ENCODE peak calls at places on chromosomes 4 and X, in nine cellular contexts. T is PC-3; N is transverse colon; H is fibroblast of lung; Z is SK-N-MC; L is CD8-positive, alpha-beta memory T cell; D is pancreas; W is Karpas-422; K is left lung. A is an unnamed sample.

GRCh38 chrX:40694833-40695232 is 40.5 kb downstream of the MED14 start:
- DNase-seq in K (no peak), D (no peak), T (peak), N (no peak), L (no peak), Z (no peak), H (peak), W (no peak), A (no peak)

GRCh38 chr4:176838611-176839411 is 46.1 kb upstream of the VEGFC start:
- DNase-seq in D (no peak), K (no peak), H (peak), N (no peak), T (peak), Z (no peak), L (no peak), W (no peak), A (no peak)

GRCh38 chr4:37981844-37982720 is 21.9 kb downstream of the PTTG2 start:
- DNase-seq in T (peak), Z (no peak), L (no peak), H (peak), N (no peak), W (no peak), K (no peak), D (no peak), A (no peak)

GRCh38 chrX:53312946-53313745 is 31.8 kb upstream of the IQSEC2 start:
- DNase-seq in W (peak), T (peak), D (peak), L (peak), H (peak), Z (no peak), K (no peak), N (peak), A (peak)

GRCh38 chr4:3266076-3266475 is 17.1 kb downstream of the MSANTD1 start:
- DNase-seq in W (no peak), K (no peak), Z (no peak), H (no peak), T (no peak), L (no peak), N (no peak), D (peak), A (peak)

GRCh38 chr4:177006331-177006730 is 213.6 kb upstream of the VEGFC start:
- DNase-seq in Z (no peak), K (no peak), N (no peak), H (no peak), D (no peak), L (no peak), T (peak), W (no peak), A (no peak)

GRCh38 chrX:39981946-39982345 is 115.8 kb downstream of the BCOR start:
- DNase-seq in Z (no peak), L (no peak), H (no peak), W (no peak), T (no peak), N (no peak), K (no peak), D (no peak), A (no peak)

GRCh38 chr4:128358231-128358902 is 70.8 kb upstream of the PGRMC2 start:
- DNase-seq in K (no peak), T (no peak), H (peak), L (no peak), Z (no peak), N (no peak), W (no peak), D (no peak), A (no peak)

GRCh38 chr4:176052744-176053143 is 12.9 kb upstream of the WDR17 start:
- DNase-seq in H (no peak), W (no peak), Z (no peak), K (no peak), N (no peak), D (no peak), L (no peak), T (no peak), A (no peak)

GRCh38 chr4:86380176-86380724 is 20.4 kb upstream of the MAPK10 start:
- DNase-seq in H (no peak), W (no peak), D (no peak), T (no peak), Z (no peak), L (no peak), K (no peak), N (no peak), A (no peak)

GRCh38 chr4:170087163-170087700 is 2.5 kb downstream of the AADAT start:
- DNase-seq in T (no peak), L (no peak), W (no peak), Z (peak), D (no peak), K (no peak), N (no peak), H (peak), A (no peak)

GRCh38 chrX:71992711-71993110 is 82.1 kb downstream of the NHSL2 start:
- DNase-seq in K (no peak), N (no peak), W (no peak), H (no peak), D (no peak), Z (no peak), L (peak), T (no peak), A (no peak)

GRCh38 chr4:101256222-101256621 is 91.1 kb downstream of the PPP3CA start:
- DNase-seq in L (no peak), K (no peak), N (no peak), D (no peak), T (no peak), Z (no peak), H (no peak), W (no peak), A (no peak)

GRCh38 chrX:65581661-65582339 is 47.2 kb upstream of the LAS1L start:
- DNase-seq in T (peak), K (peak), L (peak), H (peak), W (peak), D (peak), N (peak), Z (peak), A (peak)

GRCh38 chr4:136863756-136864155 is 668.5 kb downstream of the PCDH18 start:
- DNase-seq in N (no peak), Z (no peak), L (no peak), D (no peak), T (no peak), K (no peak), W (no peak), H (peak), A (no peak)

GRCh38 chr4:147284935-147285334 is 196.0 kb upstream of the EDNRA start:
- DNase-seq in T (no peak), Z (no peak), K (no peak), W (no peak), L (no peak), H (no peak), D (no peak), N (no peak), A (no peak)

GRCh38 chrX:49066278-49066677 is 7.5 kb downstream of the CCDC120 start:
- DNase-seq in L (no peak), W (no peak), H (no peak), K (no peak), N (no peak), T (no peak), D (no peak), Z (no peak), A (no peak)

GRCh38 chrX:47749185-47749967 is 87.3 kb upstream of the ZNF81 start:
- DNase-seq in Z (no peak), L (no peak), D (no peak), H (peak), W (no peak), N (no peak), K (no peak), T (no peak), A (no peak)

GRCh38 chr4:3473251-3473942 is 10.3 kb downstream of the DOK7 start:
- DNase-seq in Z (no peak), L (no peak), N (no peak), T (no peak), W (no peak), K (no peak), D (no peak), H (no peak), A (no peak)

GRCh38 chrX:138411048-138411447 is 300.5 kb downstream of the FGF13 start:
- DNase-seq in H (no peak), W (no peak), T (no peak), D (peak), K (no peak), Z (no peak), N (no peak), L (no peak), A (no peak)

GRCh38 chrX:4655743-4656142 is 942.3 kb upstream of the PRKX start:
- DNase-seq in W (no peak), T (peak), H (no peak), Z (no peak), D (peak), K (no peak), N (no peak), L (no peak), A (no peak)

GRCh38 chr4:158782539-158783360 is 13.9 kb downstream of the FNIP2 start:
- DNase-seq in T (no peak), K (no peak), Z (no peak), W (no peak), D (no peak), L (no peak), N (no peak), H (peak), A (no peak)

GRCh38 chr4:153345011-153345981 is 808 bp downstream of the MND1 start:
- DNase-seq in K (peak), H (peak), D (peak), Z (peak), T (peak), W (peak), N (peak), L (peak), A (peak)

GRCh38 chr4:163758032-163758431 is 263.5 kb downstream of the TMA16 start:
- DNase-seq in N (no peak), L (no peak), T (no peak), K (no peak), Z (no peak), D (no peak), W (no peak), H (no peak), A (no peak)

GRCh38 chr4:96952610-96953009 is 1112.7 kb downstream of the PDHA2 start:
- DNase-seq in W (no peak), H (no peak), N (no peak), K (no peak), T (no peak), L (no peak), D (no peak), Z (no peak), A (no peak)

GRCh38 chr4:122364700-122365404 is 14.0 kb upstream of the ADAD1 start:
- DNase-seq in W (no peak), N (peak), Z (no peak), T (peak), D (no peak), H (no peak), L (peak), K (no peak), A (no peak)

GRCh38 chr4:166527500-166527899 is 654.5 kb downstream of the TLL1 start:
- DNase-seq in K (no peak), D (no peak), L (no peak), Z (no peak), W (no peak), H (peak), T (peak), N (no peak), A (no peak)

GRCh38 chr4:73709461-73710033 is 30.8 kb upstream of the CXCL8 start:
- DNase-seq in T (no peak), N (no peak), L (no peak), W (no peak), H (no peak), K (no peak), Z (no peak), D (no peak), A (no peak)

GRCh38 chrX:11304829-11305228 is 11.6 kb downstream of the AMELX start:
- DNase-seq in N (no peak), W (no peak), T (no peak), D (no peak), Z (no peak), L (no peak), K (no peak), H (no peak), A (no peak)

GRCh38 chr4:99209671-99210070 is 9.4 kb downstream of the ADH6 start:
- DNase-seq in L (no peak), N (no peak), H (peak), K (no peak), T (no peak), W (no peak), D (no peak), Z (no peak), A (no peak)

GRCh38 chrX:45771114-45771513 is 570.4 kb upstream of the DIPK2B start:
- DNase-seq in H (peak), T (peak), Z (no peak), D (peak), L (no peak), K (peak), N (peak), W (no peak), A (no peak)

GRCh38 chr4:13484045-13484748 is at the start of gene RAB28:
- DNase-seq in T (peak), L (peak), N (peak), W (peak), H (peak), Z (no peak), D (peak), K (peak), A (peak)

GRCh38 chr4:173367285-173367684 is 3.5 kb upstream of the SAP30 start:
- DNase-seq in W (no peak), H (peak), Z (no peak), N (no peak), K (no peak), D (no peak), T (peak), L (no peak), A (no peak)

GRCh38 chr4:144757969-144758368 is 112.0 kb downstream of the HHIP start:
- DNase-seq in N (no peak), W (no peak), T (peak), H (no peak), K (no peak), L (no peak), Z (no peak), D (no peak), A (no peak)

GRCh38 chrX:121308276-121308805 is 260.9 kb downstream of the GLUD2 start:
- DNase-seq in L (no peak), H (peak), Z (peak), K (peak), N (peak), W (peak), D (peak), T (peak), A (peak)

GRCh38 chr4:109390369-109390768 is 43.2 kb upstream of the SEC24B start:
- DNase-seq in L (no peak), N (no peak), W (no peak), T (no peak), H (no peak), K (no peak), Z (no peak), D (no peak), A (no peak)
- H3K27ac ChIP-seq in L (no peak), N (no peak), W (no peak), T (no peak), H (no peak), K (no peak), Z (no peak), D (no peak), A (no peak)

GRCh38 chrX:103535206-103535605 is 15.9 kb upstream of the RAB40A start:
- DNase-seq in T (no peak), Z (no peak), N (no peak), K (no peak), W (no peak), L (no peak), D (no peak), H (no peak), A (no peak)
- H3K27ac ChIP-seq in T (no peak), Z (no peak), N (peak), K (no peak), W (no peak), L (no peak), D (no peak), H (no peak), A (no peak)

GRCh38 chrX:107704587-107704986 is 71.0 kb downstream of the TSC22D3 start:
- DNase-seq in N (no peak), W (no peak), D (no peak), H (no peak), K (no peak), L (no peak), Z (no peak), T (no peak), A (no peak)
- H3K27ac ChIP-seq in N (no peak), W (no peak), D (no peak), H (no peak), K (no peak), L (no peak), Z (no peak), T (no peak), A (no peak)

GRCh38 chr4:40559585-40560465 is 69.8 kb downstream of the RBM47 start:
- DNase-seq in Z (no peak), L (no peak), D (no peak), W (no peak), T (no peak), H (no peak), K (no peak), N (no peak), A (no peak)
- H3K27ac ChIP-seq in Z (no peak), L (no peak), D (peak), W (no peak), T (no peak), H (no peak), K (peak), N (peak), A (peak)

GRCh38 chr4:7052313-7052712 is 9.1 kb downstream of the TADA2B start:
- DNase-seq in W (no peak), K (no peak), L (no peak), H (no peak), D (no peak), Z (no peak), N (no peak), T (no peak), A (no peak)
- H3K27ac ChIP-seq in W (no peak), K (peak), L (no peak), H (no peak), D (no peak), Z (no peak), N (peak), T (no peak), A (peak)

DNA sequence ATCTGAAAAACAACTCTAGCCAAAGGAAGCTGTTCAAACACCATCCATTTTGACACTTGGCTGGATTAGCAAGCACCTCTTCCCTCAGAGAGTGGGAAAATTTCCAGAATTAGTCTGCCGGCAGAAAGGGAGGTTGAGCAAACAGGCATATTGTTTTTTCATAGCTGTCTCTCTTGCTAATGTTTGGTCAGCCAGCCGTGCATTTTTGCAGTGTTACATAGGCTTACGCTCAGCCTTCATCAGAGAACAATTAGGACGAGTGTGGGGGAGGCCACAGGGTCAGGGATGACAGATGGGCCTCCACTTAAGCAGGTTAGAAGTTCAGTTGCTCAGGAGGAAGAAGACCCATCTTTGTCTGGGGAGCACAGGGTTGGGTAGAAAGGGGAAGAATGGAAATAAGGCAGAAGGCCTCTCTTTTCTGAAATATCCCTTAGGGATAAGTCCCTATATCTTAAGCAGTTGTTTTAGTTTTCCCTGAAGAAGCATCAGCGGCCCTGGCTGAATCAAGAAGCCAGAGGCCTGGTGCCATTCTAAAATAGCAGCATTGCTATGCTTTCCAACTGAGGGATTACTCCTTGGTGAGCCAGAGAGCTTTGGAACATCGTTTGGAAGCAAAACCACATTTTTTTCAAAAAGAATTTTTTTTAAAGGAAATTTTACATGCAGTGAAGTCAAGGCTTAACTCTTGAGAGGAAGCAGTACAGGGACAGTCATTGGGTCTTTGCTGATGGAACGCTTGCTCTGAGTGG is 118.7 kb downstream of the SMIM20 start:
- DNase-seq in T (peak), N (no peak), D (no peak), L (no peak), W (no peak), H (peak), K (no peak), Z (no peak), A (no peak)
- H3K27ac ChIP-seq in T (peak), N (peak), D (peak), L (no peak), W (no peak), H (peak), K (peak), Z (no peak), A (no peak)

GRCh38 chr4:17534705-17535104 is 19.7 kb downstream of the CLRN2 start:
- DNase-seq in D (no peak), W (no peak), T (no peak), L (no peak), N (no peak), Z (no peak), H (no peak), K (no peak), A (no peak)
- H3K27ac ChIP-seq in D (no peak), W (no peak), T (no peak), L (no peak), N (no peak), Z (no peak), H (no peak), K (no peak), A (no peak)

A was measured in adrenal gland.